ENCODE peak calls at places on chromosome 11, in eight cellular contexts. One of them, this sample, is unnamed.
A peak's percentile ranks its signal among the peaks of the same experiment; 100 is the strongest.

GRCh38 chr11:58805065-58805464 is 39.4 kb downstream of the GLYATL2 start:
- DNase-seq in cardiac muscle cell: no peak
- DNase-seq in AG09309: peak; percentile 14
- DNase-seq in astrocyte of the spinal cord: no peak
- DNase-seq in uterus: no peak
- DNase-seq in endothelial cell: no peak
- DNase-seq in CD8-positive, alpha-beta T cell: no peak
- DNase-seq in GM12865: no peak
- DNase-seq in this sample: no peak

GRCh38 chr11:122981388-122982264 is at the start of gene BSX:
- DNase-seq in CD8-positive, alpha-beta T cell: peak; percentile 25
- DNase-seq in AG09309: no peak
- DNase-seq in uterus: no peak
- DNase-seq in cardiac muscle cell: peak; percentile 74
- DNase-seq in endothelial cell: peak; percentile 81
- DNase-seq in astrocyte of the spinal cord: peak; percentile 47
- DNase-seq in GM12865: peak; percentile 35
- DNase-seq in this sample: no peak

GRCh38 chr11:94304559-94304958 is at the start of gene IZUMO1R:
- DNase-seq in GM12865: no peak
- DNase-seq in AG09309: no peak
- DNase-seq in astrocyte of the spinal cord: no peak
- DNase-seq in uterus: no peak
- DNase-seq in cardiac muscle cell: no peak
- DNase-seq in endothelial cell: no peak
- DNase-seq in CD8-positive, alpha-beta T cell: no peak
- DNase-seq in this sample: no peak

GRCh38 chr11:85762226-85762625 is 48.7 kb downstream of the SYTL2 start:
- DNase-seq in AG09309: no peak
- DNase-seq in cardiac muscle cell: no peak
- DNase-seq in GM12865: no peak
- DNase-seq in uterus: no peak
- DNase-seq in CD8-positive, alpha-beta T cell: no peak
- DNase-seq in endothelial cell: no peak
- DNase-seq in astrocyte of the spinal cord: no peak
- DNase-seq in this sample: no peak

GRCh38 chr11:133835258-133836075 is 9.8 kb downstream of the SPATA19 start:
- DNase-seq in cardiac muscle cell: peak; percentile 69
- DNase-seq in astrocyte of the spinal cord: peak; percentile 29
- DNase-seq in AG09309: no peak
- DNase-seq in uterus: no peak
- DNase-seq in GM12865: peak; percentile 73
- DNase-seq in endothelial cell: peak; percentile 60
- DNase-seq in CD8-positive, alpha-beta T cell: no peak
- DNase-seq in this sample: no peak

GRCh38 chr11:86517557-86517956 is 142.9 kb downstream of the CCDC81 start:
- DNase-seq in cardiac muscle cell: no peak
- DNase-seq in astrocyte of the spinal cord: no peak
- DNase-seq in AG09309: no peak
- DNase-seq in GM12865: no peak
- DNase-seq in endothelial cell: no peak
- DNase-seq in CD8-positive, alpha-beta T cell: no peak
- DNase-seq in uterus: no peak
- DNase-seq in this sample: no peak

GRCh38 chr11:37957717-37958116 is 1359.7 kb upstream of the RAG2 start:
- DNase-seq in AG09309: no peak
- DNase-seq in astrocyte of the spinal cord: no peak
- DNase-seq in endothelial cell: no peak
- DNase-seq in GM12865: no peak
- DNase-seq in cardiac muscle cell: no peak
- DNase-seq in CD8-positive, alpha-beta T cell: no peak
- DNase-seq in uterus: no peak
- DNase-seq in this sample: no peak

GRCh38 chr11:15901046-15901445 is 455.3 kb downstream of the SOX6 start:
- DNase-seq in uterus: no peak
- DNase-seq in GM12865: no peak
- DNase-seq in cardiac muscle cell: peak; percentile 68
- DNase-seq in endothelial cell: no peak
- DNase-seq in astrocyte of the spinal cord: no peak
- DNase-seq in CD8-positive, alpha-beta T cell: no peak
- DNase-seq in AG09309: no peak
- DNase-seq in this sample: no peak

GRCh38 chr11:15692739-15693138 is 578.0 kb downstream of the INSC start:
- DNase-seq in cardiac muscle cell: peak; percentile 16
- DNase-seq in endothelial cell: no peak
- DNase-seq in uterus: no peak
- DNase-seq in GM12865: peak; percentile 29
- DNase-seq in astrocyte of the spinal cord: peak; percentile 9
- DNase-seq in CD8-positive, alpha-beta T cell: no peak
- DNase-seq in AG09309: no peak
- DNase-seq in this sample: no peak

GRCh38 chr11:117420598-117420997 is 92.9 kb downstream of the CEP164 start:
- DNase-seq in cardiac muscle cell: no peak
- DNase-seq in endothelial cell: no peak
- DNase-seq in GM12865: no peak
- DNase-seq in AG09309: no peak
- DNase-seq in astrocyte of the spinal cord: no peak
- DNase-seq in CD8-positive, alpha-beta T cell: no peak
- DNase-seq in uterus: no peak
- DNase-seq in this sample: no peak

GRCh38 chr11:64084962-64085710 is 49.4 kb downstream of the FLRT1 start:
- DNase-seq in cardiac muscle cell: no peak
- DNase-seq in endothelial cell: no peak
- DNase-seq in uterus: no peak
- DNase-seq in CD8-positive, alpha-beta T cell: no peak
- DNase-seq in AG09309: no peak
- DNase-seq in astrocyte of the spinal cord: no peak
- DNase-seq in GM12865: no peak
- DNase-seq in this sample: no peak

GRCh38 chr11:41989173-41989572 is 529.7 kb upstream of the LRRC4C start:
- DNase-seq in CD8-positive, alpha-beta T cell: no peak
- DNase-seq in endothelial cell: no peak
- DNase-seq in AG09309: no peak
- DNase-seq in GM12865: no peak
- DNase-seq in cardiac muscle cell: no peak
- DNase-seq in astrocyte of the spinal cord: no peak
- DNase-seq in uterus: no peak
- DNase-seq in this sample: no peak

GRCh38 chr11:102121329-102121728 is 11.1 kb downstream of the YAP1 start:
- DNase-seq in cardiac muscle cell: peak; percentile 59
- DNase-seq in CD8-positive, alpha-beta T cell: no peak
- DNase-seq in endothelial cell: no peak
- DNase-seq in AG09309: no peak
- DNase-seq in GM12865: no peak
- DNase-seq in uterus: no peak
- DNase-seq in astrocyte of the spinal cord: no peak
- DNase-seq in this sample: no peak

GRCh38 chr11:73466643-73467042 is 90.4 kb downstream of the RELT start:
- DNase-seq in AG09309: no peak
- DNase-seq in cardiac muscle cell: no peak
- DNase-seq in uterus: no peak
- DNase-seq in astrocyte of the spinal cord: no peak
- DNase-seq in GM12865: no peak
- DNase-seq in endothelial cell: no peak
- DNase-seq in CD8-positive, alpha-beta T cell: no peak
- DNase-seq in this sample: no peak
- TF ChIP-seq CTCF in AG09309: no peak
- TF ChIP-seq CTCF in cardiac muscle cell: peak; percentile 12
- TF ChIP-seq CTCF in uterus: no peak
- TF ChIP-seq CTCF in astrocyte of the spinal cord: no peak
- TF ChIP-seq CTCF in GM12865: no peak
- TF ChIP-seq CTCF in endothelial cell: no peak
- TF ChIP-seq CTCF in CD8-positive, alpha-beta T cell: no peak
- TF ChIP-seq CTCF in this sample: no peak

GRCh38 chr11:43556269-43556668 is 124.3 kb upstream of the HSD17B12 start:
- DNase-seq in AG09309: no peak
- DNase-seq in uterus: no peak
- DNase-seq in GM12865: no peak
- DNase-seq in cardiac muscle cell: no peak
- DNase-seq in endothelial cell: no peak
- DNase-seq in CD8-positive, alpha-beta T cell: no peak
- DNase-seq in astrocyte of the spinal cord: no peak
- DNase-seq in this sample: no peak

GRCh38 chr11:43558556-43559127 is 121.9 kb upstream of the HSD17B12 start:
- DNase-seq in cardiac muscle cell: no peak
- DNase-seq in astrocyte of the spinal cord: no peak
- DNase-seq in GM12865: no peak
- DNase-seq in endothelial cell: no peak
- DNase-seq in uterus: no peak
- DNase-seq in AG09309: no peak
- DNase-seq in CD8-positive, alpha-beta T cell: no peak
- DNase-seq in this sample: no peak

GRCh38 chr11:43558056-43558455 is 122.5 kb upstream of the HSD17B12 start:
- DNase-seq in GM12865: no peak
- DNase-seq in AG09309: no peak
- DNase-seq in endothelial cell: no peak
- DNase-seq in CD8-positive, alpha-beta T cell: no peak
- DNase-seq in astrocyte of the spinal cord: no peak
- DNase-seq in cardiac muscle cell: no peak
- DNase-seq in uterus: no peak
- DNase-seq in this sample: no peak

GRCh38 chr11:43556892-43557291 is 123.6 kb upstream of the HSD17B12 start:
- DNase-seq in CD8-positive, alpha-beta T cell: no peak
- DNase-seq in uterus: no peak
- DNase-seq in endothelial cell: no peak
- DNase-seq in cardiac muscle cell: no peak
- DNase-seq in AG09309: no peak
- DNase-seq in GM12865: no peak
- DNase-seq in astrocyte of the spinal cord: no peak
- DNase-seq in this sample: no peak

DNA sequence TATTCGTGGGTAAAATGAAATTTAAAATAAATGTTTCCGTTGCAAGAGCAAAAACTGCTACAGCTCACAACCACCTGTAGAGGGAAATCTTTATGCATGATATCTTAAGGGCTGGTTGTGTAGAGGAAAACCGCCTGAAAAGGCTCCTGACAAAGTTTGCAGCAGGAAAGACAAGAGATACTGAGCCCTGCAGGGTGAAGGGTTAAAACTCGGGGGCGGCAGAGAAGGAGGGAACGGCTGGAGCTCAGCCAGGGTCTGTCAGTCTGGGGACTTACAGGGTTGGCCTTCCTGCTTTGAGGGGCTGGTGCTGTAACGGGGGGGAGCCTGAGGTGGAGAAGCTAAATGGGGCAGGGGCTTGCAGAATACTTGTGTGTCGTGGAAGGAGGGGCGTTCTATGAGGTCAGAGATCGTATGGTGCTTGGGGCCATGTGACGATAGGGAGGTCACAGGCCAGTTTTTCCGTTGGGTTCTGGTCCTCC is 122.9 kb upstream of the HSD17B12 start:
- DNase-seq in astrocyte of the spinal cord: no peak
- DNase-seq in uterus: no peak
- DNase-seq in CD8-positive, alpha-beta T cell: no peak
- DNase-seq in cardiac muscle cell: no peak
- DNase-seq in endothelial cell: no peak
- DNase-seq in GM12865: no peak
- DNase-seq in AG09309: no peak
- DNase-seq in this sample: no peak
- TF ChIP-seq CTCF in astrocyte of the spinal cord: peak; percentile 32
- TF ChIP-seq CTCF in uterus: peak; percentile 28
- TF ChIP-seq CTCF in CD8-positive, alpha-beta T cell: no peak
- TF ChIP-seq CTCF in cardiac muscle cell: peak; percentile 19
- TF ChIP-seq CTCF in endothelial cell: no peak
- TF ChIP-seq CTCF in GM12865: no peak
- TF ChIP-seq CTCF in AG09309: peak; percentile 32
- TF ChIP-seq CTCF in this sample: no peak

GRCh38 chr11:72856551-72857342 is 42.5 kb downstream of the ATG16L2 start:
- DNase-seq in astrocyte of the spinal cord: peak; percentile 17
- DNase-seq in cardiac muscle cell: peak; percentile 75
- DNase-seq in uterus: no peak
- DNase-seq in AG09309: no peak
- DNase-seq in CD8-positive, alpha-beta T cell: no peak
- DNase-seq in GM12865: no peak
- DNase-seq in endothelial cell: no peak
- DNase-seq in this sample: no peak
- TF ChIP-seq CTCF in astrocyte of the spinal cord: no peak
- TF ChIP-seq CTCF in cardiac muscle cell: peak; percentile 22
- TF ChIP-seq CTCF in uterus: no peak
- TF ChIP-seq CTCF in AG09309: no peak
- TF ChIP-seq CTCF in CD8-positive, alpha-beta T cell: no peak
- TF ChIP-seq CTCF in GM12865: no peak
- TF ChIP-seq CTCF in endothelial cell: no peak
- TF ChIP-seq CTCF in this sample: no peak

GRCh38 chr11:118633979-118634378 is 26.6 kb downstream of the PHLDB1 start:
- DNase-seq in cardiac muscle cell: no peak
- DNase-seq in endothelial cell: no peak
- DNase-seq in uterus: no peak
- DNase-seq in astrocyte of the spinal cord: peak; percentile 38
- DNase-seq in GM12865: no peak
- DNase-seq in CD8-positive, alpha-beta T cell: no peak
- DNase-seq in AG09309: no peak
- DNase-seq in this sample: no peak

GRCh38 chr11:118635237-118635591 is 27.8 kb downstream of the PHLDB1 start:
- DNase-seq in uterus: no peak
- DNase-seq in GM12865: no peak
- DNase-seq in CD8-positive, alpha-beta T cell: no peak
- DNase-seq in endothelial cell: no peak
- DNase-seq in AG09309: no peak
- DNase-seq in cardiac muscle cell: no peak
- DNase-seq in astrocyte of the spinal cord: no peak
- DNase-seq in this sample: no peak

GRCh38 chr11:118635642-118636041 is 28.2 kb downstream of the PHLDB1 start:
- DNase-seq in AG09309: no peak
- DNase-seq in GM12865: no peak
- DNase-seq in uterus: no peak
- DNase-seq in CD8-positive, alpha-beta T cell: no peak
- DNase-seq in endothelial cell: no peak
- DNase-seq in cardiac muscle cell: no peak
- DNase-seq in astrocyte of the spinal cord: no peak
- DNase-seq in this sample: no peak

GRCh38 chr11:118633319-118633690 is 25.9 kb downstream of the PHLDB1 start:
- DNase-seq in GM12865: no peak
- DNase-seq in cardiac muscle cell: no peak
- DNase-seq in astrocyte of the spinal cord: no peak
- DNase-seq in endothelial cell: no peak
- DNase-seq in uterus: no peak
- DNase-seq in AG09309: no peak
- DNase-seq in CD8-positive, alpha-beta T cell: no peak
- DNase-seq in this sample: no peak

DNA sequence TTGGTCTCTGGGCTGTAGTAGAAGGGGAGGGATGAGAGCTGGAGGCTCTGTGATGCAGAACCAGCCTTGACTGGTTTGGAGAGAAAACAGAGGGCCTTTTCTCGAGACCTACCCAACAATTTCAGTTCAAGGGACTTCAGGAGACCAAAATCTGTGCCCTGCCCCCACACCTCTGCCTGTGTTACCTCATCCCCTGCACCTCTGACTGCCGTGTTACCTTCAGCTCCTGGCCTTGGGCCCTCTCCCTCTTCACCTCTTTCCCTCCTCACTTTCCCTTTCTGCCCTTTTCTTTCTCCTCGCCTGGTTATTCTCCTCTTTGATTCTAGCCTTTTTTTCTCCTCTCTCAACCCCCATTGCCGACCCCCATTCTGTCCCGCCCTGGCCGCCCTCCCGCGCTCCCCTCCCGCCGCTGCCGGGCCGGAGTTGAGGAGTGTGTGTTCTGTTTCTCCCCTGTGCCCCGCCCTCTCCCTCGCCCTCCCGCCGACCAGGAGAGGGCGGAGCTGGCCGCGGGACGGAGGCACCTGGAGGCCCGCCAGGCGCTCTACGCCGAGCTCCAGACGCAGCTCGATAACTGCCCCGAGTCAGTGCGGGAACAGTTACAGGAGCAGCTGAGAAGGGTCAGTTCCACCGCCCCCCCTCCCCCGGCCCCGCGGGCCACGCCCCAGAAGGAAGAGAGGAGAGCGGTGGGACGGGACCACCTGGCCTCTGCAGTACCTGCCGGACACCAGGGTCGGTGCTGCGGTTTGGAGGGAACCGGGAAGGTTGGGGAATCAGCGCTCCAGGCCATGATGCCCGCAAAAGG is 27.2 kb downstream of the PHLDB1 start:
- DNase-seq in AG09309: no peak
- DNase-seq in endothelial cell: peak; percentile 46
- DNase-seq in GM12865: no peak
- DNase-seq in cardiac muscle cell: peak; percentile 85
- DNase-seq in CD8-positive, alpha-beta T cell: no peak
- DNase-seq in uterus: peak; percentile 87
- DNase-seq in astrocyte of the spinal cord: peak; percentile 76
- DNase-seq in this sample: no peak
- TF ChIP-seq CTCF in AG09309: no peak
- TF ChIP-seq CTCF in endothelial cell: no peak
- TF ChIP-seq CTCF in GM12865: no peak
- TF ChIP-seq CTCF in cardiac muscle cell: peak; percentile 18
- TF ChIP-seq CTCF in CD8-positive, alpha-beta T cell: no peak
- TF ChIP-seq CTCF in uterus: peak; percentile 38
- TF ChIP-seq CTCF in astrocyte of the spinal cord: peak; percentile 15
- TF ChIP-seq CTCF in this sample: no peak